ENCODE peak calls at places on chromosome 4, in four cellular contexts. One of them, this sample, is unnamed.

GRCh38 chr4:98688416-98689290 is 30.2 kb upstream of the TSPAN5 start:
- DNase-seq in AG10803: peak; percentile 56
- DNase-seq in neural crest cell: no peak
- DNase-seq in neural progenitor cell: peak; percentile 9
- DNase-seq in this sample: no peak

GRCh38 chr4:182808673-182809416 is 108.3 kb downstream of the DCTD start:
- DNase-seq in neural crest cell: no peak
- DNase-seq in neural progenitor cell: no peak
- DNase-seq in AG10803: peak; percentile 62
- DNase-seq in this sample: no peak

GRCh38 chr4:148481644-148482043 is 39.4 kb upstream of the NR3C2 start:
- DNase-seq in AG10803: no peak
- DNase-seq in neural crest cell: no peak
- DNase-seq in neural progenitor cell: no peak
- DNase-seq in this sample: no peak

GRCh38 chr4:14743172-14743571 is 259.1 kb upstream of the CPEB2 start:
- DNase-seq in neural progenitor cell: no peak
- DNase-seq in neural crest cell: no peak
- DNase-seq in AG10803: no peak
- DNase-seq in this sample: no peak

GRCh38 chr4:74933562-74934015 is 673 bp downstream of the PARM1 start:
- DNase-seq in neural crest cell: no peak
- DNase-seq in AG10803: no peak
- DNase-seq in neural progenitor cell: peak; percentile 27
- DNase-seq in this sample: peak; percentile 49

GRCh38 chr4:28842271-28842670 is 1877.9 kb upstream of the PCDH7 start:
- DNase-seq in AG10803: no peak
- DNase-seq in neural progenitor cell: no peak
- DNase-seq in neural crest cell: no peak
- DNase-seq in this sample: no peak

GRCh38 chr4:72529144-72529822 is 39.7 kb downstream of the ADAMTS3 start:
- DNase-seq in neural progenitor cell: no peak
- DNase-seq in neural crest cell: no peak
- DNase-seq in AG10803: no peak
- DNase-seq in this sample: no peak

GRCh38 chr4:139552506-139552905 is 3.5 kb downstream of the SETD7 start:
- DNase-seq in neural progenitor cell: no peak
- DNase-seq in AG10803: peak; percentile 67
- DNase-seq in neural crest cell: no peak
- DNase-seq in this sample: no peak

GRCh38 chr4:17517664-17518063 is 2.7 kb downstream of the CLRN2 start:
- DNase-seq in neural crest cell: no peak
- DNase-seq in neural progenitor cell: no peak
- DNase-seq in AG10803: no peak
- DNase-seq in this sample: no peak

GRCh38 chr4:33037464-33037863 is 2317.3 kb downstream of the PCDH7 start:
- DNase-seq in neural crest cell: no peak
- DNase-seq in AG10803: no peak
- DNase-seq in neural progenitor cell: peak; percentile 20
- DNase-seq in this sample: no peak

GRCh38 chr4:137980641-137981040 is 261.5 kb downstream of the SLC7A11 start:
- DNase-seq in neural crest cell: no peak
- DNase-seq in AG10803: no peak
- DNase-seq in neural progenitor cell: no peak
- DNase-seq in this sample: no peak

GRCh38 chr4:137981277-137981676 is 260.9 kb downstream of the SLC7A11 start:
- DNase-seq in neural crest cell: no peak
- DNase-seq in neural progenitor cell: no peak
- DNase-seq in AG10803: peak; percentile 35
- DNase-seq in this sample: no peak
- TF ChIP-seq CTCF in neural crest cell: no peak
- TF ChIP-seq CTCF in neural progenitor cell: no peak
- TF ChIP-seq CTCF in AG10803: peak; percentile 21
- TF ChIP-seq CTCF in this sample: no peak

GRCh38 chr4:89164400-89164799 is 53.1 kb downstream of the TIGD2 start:
- DNase-seq in neural crest cell: no peak
- DNase-seq in AG10803: no peak
- DNase-seq in neural progenitor cell: no peak
- DNase-seq in this sample: no peak
- TF ChIP-seq CTCF in neural crest cell: peak; percentile 27
- TF ChIP-seq CTCF in AG10803: no peak
- TF ChIP-seq CTCF in neural progenitor cell: no peak
- TF ChIP-seq CTCF in this sample: no peak

GRCh38 chr4:185203380-185204237 is at the start of gene CFAP97:
- DNase-seq in AG10803: peak; percentile 90
- DNase-seq in neural progenitor cell: peak; percentile 85
- DNase-seq in neural crest cell: peak; percentile 53
- DNase-seq in this sample: peak; percentile 95
- TF ChIP-seq CTCF in AG10803: no peak
- TF ChIP-seq CTCF in neural progenitor cell: peak; percentile 3
- TF ChIP-seq CTCF in neural crest cell: no peak
- TF ChIP-seq CTCF in this sample: no peak

DNA sequence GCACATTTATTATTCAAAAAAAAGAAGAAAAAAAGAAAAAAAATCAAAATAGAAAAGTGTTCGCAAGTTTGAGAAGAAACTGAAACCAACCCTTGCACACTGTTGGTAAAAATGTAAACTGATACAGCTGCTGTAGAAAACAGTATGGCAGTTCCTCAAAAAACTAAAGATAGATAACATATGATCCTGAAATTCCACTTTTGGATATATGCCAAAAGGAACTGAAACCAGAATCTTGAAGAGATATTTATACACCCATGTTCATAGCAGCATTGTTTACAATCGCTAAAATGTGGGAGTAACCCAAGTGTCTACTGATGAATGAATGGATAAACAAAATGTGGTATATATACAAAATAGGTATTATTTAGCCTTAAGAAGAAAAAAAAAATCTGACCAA is 155.4 kb downstream of the TBCK start:
- DNase-seq in AG10803: no peak
- DNase-seq in neural crest cell: no peak
- DNase-seq in neural progenitor cell: no peak
- DNase-seq in this sample: no peak
- TF ChIP-seq CTCF in AG10803: no peak
- TF ChIP-seq CTCF in neural crest cell: no peak
- TF ChIP-seq CTCF in neural progenitor cell: no peak
- TF ChIP-seq CTCF in this sample: no peak

GRCh38 chr4:13537011-13537831 is 7.1 kb downstream of the NKX3-2 start:
- DNase-seq in AG10803: no peak
- DNase-seq in neural crest cell: no peak
- DNase-seq in neural progenitor cell: no peak
- DNase-seq in this sample: no peak

GRCh38 chr4:13536607-13537006 is 7.7 kb downstream of the NKX3-2 start:
- DNase-seq in AG10803: no peak
- DNase-seq in neural progenitor cell: no peak
- DNase-seq in neural crest cell: no peak
- DNase-seq in this sample: no peak

GRCh38 chr4:13538427-13538973 is 5.8 kb downstream of the NKX3-2 start:
- DNase-seq in neural progenitor cell: no peak
- DNase-seq in neural crest cell: no peak
- DNase-seq in AG10803: no peak
- DNase-seq in this sample: no peak

GRCh38 chr4:13539047-13539720 is 5.1 kb downstream of the NKX3-2 start:
- DNase-seq in AG10803: no peak
- DNase-seq in neural crest cell: no peak
- DNase-seq in neural progenitor cell: peak; percentile 56
- DNase-seq in this sample: no peak

DNA sequence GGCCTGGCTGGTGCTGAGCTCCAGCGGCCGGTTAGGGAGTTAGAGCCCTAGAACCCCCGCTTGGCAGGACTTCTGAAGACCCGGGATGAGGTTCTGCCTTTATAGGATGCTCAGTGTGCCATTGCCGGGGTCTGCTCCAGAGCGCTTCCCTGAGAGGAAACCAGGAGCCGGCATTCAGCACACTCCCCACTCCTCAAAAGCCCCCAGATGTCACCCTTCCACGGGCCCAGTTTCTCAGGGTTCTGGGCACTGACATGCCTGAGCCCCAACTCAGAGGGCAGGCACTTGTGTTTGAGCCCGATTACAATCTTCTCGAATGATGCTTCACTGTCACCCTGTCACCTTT is 6.5 kb downstream of the NKX3-2 start:
- DNase-seq in neural progenitor cell: no peak
- DNase-seq in neural crest cell: no peak
- DNase-seq in AG10803: no peak
- DNase-seq in this sample: no peak
- TF ChIP-seq CTCF in neural progenitor cell: no peak
- TF ChIP-seq CTCF in neural crest cell: no peak
- TF ChIP-seq CTCF in AG10803: no peak
- TF ChIP-seq CTCF in this sample: no peak

GRCh38 chr4:6681191-6681590 is 12.5 kb upstream of the S100P start:
- DNase-seq in neural crest cell: no peak
- DNase-seq in neural progenitor cell: no peak
- DNase-seq in AG10803: no peak
- DNase-seq in this sample: no peak
- TF ChIP-seq CTCF in neural crest cell: no peak
- TF ChIP-seq CTCF in neural progenitor cell: no peak
- TF ChIP-seq CTCF in AG10803: peak; percentile 11
- TF ChIP-seq CTCF in this sample: peak; percentile 39

GRCh38 chr4:56907489-56908205 is at the start of gene REST:
- DNase-seq in AG10803: peak; percentile 63
- DNase-seq in neural crest cell: peak; percentile 76
- DNase-seq in neural progenitor cell: peak; percentile 96
- DNase-seq in this sample: peak; percentile 84
- TF ChIP-seq CTCF in AG10803: no peak
- TF ChIP-seq CTCF in neural crest cell: no peak
- TF ChIP-seq CTCF in neural progenitor cell: no peak
- TF ChIP-seq CTCF in this sample: no peak

GRCh38 chr4:186134254-186134653 is 29.8 kb downstream of the FAM149A start:
- DNase-seq in neural progenitor cell: no peak
- DNase-seq in AG10803: no peak
- DNase-seq in neural crest cell: no peak
- DNase-seq in this sample: no peak
- TF ChIP-seq CTCF in neural progenitor cell: no peak
- TF ChIP-seq CTCF in AG10803: no peak
- TF ChIP-seq CTCF in neural crest cell: no peak
- TF ChIP-seq CTCF in this sample: no peak

GRCh38 chr4:40984051-40984450 is 230.3 kb downstream of the APBB2 start:
- DNase-seq in AG10803: peak; percentile 33
- DNase-seq in neural progenitor cell: no peak
- DNase-seq in neural crest cell: no peak
- DNase-seq in this sample: peak; percentile 74

GRCh38 chr4:40976343-40976742 is 226.6 kb downstream of the NSUN7 start:
- DNase-seq in neural progenitor cell: peak; percentile 72
- DNase-seq in AG10803: peak; percentile 66
- DNase-seq in neural crest cell: peak; percentile 28
- DNase-seq in this sample: no peak

GRCh38 chr4:40986375-40986774 is 228.0 kb downstream of the APBB2 start:
- DNase-seq in AG10803: peak; percentile 34
- DNase-seq in neural crest cell: no peak
- DNase-seq in neural progenitor cell: no peak
- DNase-seq in this sample: no peak

GRCh38 chr4:40978548-40978947 is 228.8 kb downstream of the NSUN7 start:
- DNase-seq in neural progenitor cell: no peak
- DNase-seq in AG10803: no peak
- DNase-seq in neural crest cell: no peak
- DNase-seq in this sample: no peak

GRCh38 chr4:40980318-40980883 is 230.6 kb downstream of the NSUN7 start:
- DNase-seq in neural progenitor cell: peak; percentile 54
- DNase-seq in AG10803: peak; percentile 29
- DNase-seq in neural crest cell: no peak
- DNase-seq in this sample: no peak
- TF ChIP-seq CTCF in neural progenitor cell: peak; percentile 62
- TF ChIP-seq CTCF in AG10803: peak; percentile 67
- TF ChIP-seq CTCF in neural crest cell: peak; percentile 47
- TF ChIP-seq CTCF in this sample: peak; percentile 42

GRCh38 chr4:48947731-48948130 is 38.3 kb upstream of the CWH43 start:
- DNase-seq in neural progenitor cell: no peak
- DNase-seq in neural crest cell: no peak
- DNase-seq in AG10803: no peak
- DNase-seq in this sample: no peak
- TF ChIP-seq CTCF in neural progenitor cell: peak; percentile 10
- TF ChIP-seq CTCF in neural crest cell: no peak
- TF ChIP-seq CTCF in AG10803: no peak
- TF ChIP-seq CTCF in this sample: no peak

This sample was measured in right lobe of liver.